ENCODE peak calls at places on chromosome 19, in nine cellular contexts. D is mammary epithelial cell; H is neural progenitor cell; G is effector memory CD4-positive, alpha-beta T cell; I is thoracic aorta; Q is psoas muscle; K is tibial artery; U is dorsolateral prefrontal cortex; J is substantia nigra. F is an unnamed sample.

GRCh38 chr19:37217533-37217854 is 520 bp upstream of the ZNF383 start:
- DNase-seq in D (no peak), H (no peak), G (no peak), I (no peak), Q (no peak), K (no peak), U (no peak), J (no peak), F (no peak)

GRCh38 chr19:54029930-54030490 is 33.7 kb downstream of the VSTM1 start:
- DNase-seq in D (peak; percentile 28), H (peak; percentile 81), G (peak; percentile 37), I (no peak), Q (peak; percentile 25), K (no peak), U (peak; percentile 20), J (no peak), F (no peak)

GRCh38 chr19:1082928-1083816 is 12.0 kb downstream of the POLR2E start:
- DNase-seq in D (no peak), H (no peak), G (no peak), I (no peak), Q (no peak), K (no peak), U (no peak), J (no peak), F (no peak)

GRCh38 chr19:51366050-51366998 is at the start of gene ETFB:
- DNase-seq in D (peak; percentile 97), H (peak; percentile 99), G (peak; percentile 93), I (peak; percentile 99), Q (peak; percentile 98), K (peak; percentile 100), U (peak; percentile 99), J (peak; percentile 96), F (peak; percentile 94)

GRCh38 chr19:38975214-38975860 is at the start of gene FBXO17:
- DNase-seq in D (peak; percentile 68), H (peak; percentile 77), G (no peak), I (no peak), Q (peak; percentile 65), K (peak; percentile 81), U (peak; percentile 69), J (no peak), F (peak; percentile 44)

GRCh38 chr19:39112338-39112890 is 13.2 kb upstream of the PAK4 start:
- DNase-seq in D (peak; percentile 92), H (no peak), G (no peak), I (no peak), Q (peak; percentile 62), K (no peak), U (no peak), J (no peak), F (no peak)

GRCh38 chr19:16772841-16773240 is 53.2 kb downstream of the NWD1 start:
- DNase-seq in D (no peak), H (peak; percentile 52), G (no peak), I (no peak), Q (no peak), K (no peak), U (no peak), J (no peak), F (no peak)

GRCh38 chr19:38209671-38210457 is 14.2 kb downstream of the DPF1 start:
- DNase-seq in D (no peak), H (peak; percentile 87), G (no peak), I (peak; percentile 26), Q (peak; percentile 82), K (peak; percentile 84), U (peak; percentile 62), J (peak; percentile 44), F (peak; percentile 91)

GRCh38 chr19:55369651-55370304 is 485 bp downstream of the IL11 start:
- DNase-seq in D (peak; percentile 50), H (peak; percentile 87), G (no peak), I (no peak), Q (no peak), K (no peak), U (no peak), J (no peak), F (no peak)

GRCh38 chr19:33758541-33759013 is 38.1 kb upstream of the KCTD15 start:
- DNase-seq in D (peak; percentile 21), H (no peak), G (no peak), I (no peak), Q (no peak), K (no peak), U (peak; percentile 31), J (no peak), F (no peak)

GRCh38 chr19:4639531-4640246 is 373 bp downstream of the TNFAIP8L1 start:
- DNase-seq in D (no peak), H (no peak), G (no peak), I (no peak), Q (peak; percentile 33), K (no peak), U (no peak), J (no peak), F (no peak)

GRCh38 chr19:40279761-40280607 is 5.2 kb downstream of the AKT2 start:
- DNase-seq in D (no peak), H (no peak), G (no peak), I (no peak), Q (no peak), K (no peak), U (no peak), J (no peak), F (no peak)

GRCh38 chr19:48968179-48968661 is 3.1 kb downstream of the FTL start:
- DNase-seq in D (no peak), H (no peak), G (no peak), I (no peak), Q (no peak), K (no peak), U (no peak), J (no peak), F (no peak)

GRCh38 chr19:13012390-13012689 is 17.1 kb downstream of the NFIX start:
- DNase-seq in D (no peak), H (no peak), G (no peak), I (no peak), Q (no peak), K (no peak), U (no peak), J (no peak), F (no peak)
- H3K27ac ChIP-seq in D (peak overlapping the region; percentile 80), H (no peak overlapping the region), G (no peak overlapping the region), I (peak overlapping the region; percentile 98), Q (peak overlapping the region; percentile 99), K (peak overlapping the region; percentile 99), U (peak overlapping the region; percentile 98), J (peak overlapping the region; percentile 87), F (peak overlapping the region; percentile 74)

GRCh38 chr19:29366757-29367156 is 153.8 kb upstream of the UQCRFS1 start:
- DNase-seq in D (no peak), H (no peak), G (no peak), I (no peak), Q (no peak), K (no peak), U (peak; percentile 0), J (no peak), F (no peak)

GRCh38 chr19:29365836-29366417 is 153.0 kb upstream of the UQCRFS1 start:
- DNase-seq in D (no peak), H (no peak), G (no peak), I (no peak), Q (no peak), K (no peak), U (no peak), J (no peak), F (no peak)

GRCh38 chr19:29367701-29368306 is 154.9 kb upstream of the UQCRFS1 start:
- DNase-seq in D (no peak), H (no peak), G (no peak), I (no peak), Q (no peak), K (no peak), U (peak; percentile 1), J (no peak), F (no peak)

GRCh38 chr19:29364224-29364726 is 151.3 kb upstream of the UQCRFS1 start:
- DNase-seq in D (no peak), H (peak; percentile 8), G (no peak), I (no peak), Q (no peak), K (no peak), U (no peak), J (no peak), F (no peak)

GRCh38 chr19:29364999-29365398 is 152.0 kb upstream of the UQCRFS1 start:
- DNase-seq in D (no peak), H (no peak), G (no peak), I (no peak), Q (no peak), K (no peak), U (no peak), J (no peak), F (no peak)
- H3K27ac ChIP-seq in D (no peak overlapping the region), H (no peak overlapping the region), G (no peak overlapping the region), I (no peak overlapping the region), Q (no peak overlapping the region), K (no peak overlapping the region), U (no peak overlapping the region), J (no peak overlapping the region), F (no peak overlapping the region)

DNA sequence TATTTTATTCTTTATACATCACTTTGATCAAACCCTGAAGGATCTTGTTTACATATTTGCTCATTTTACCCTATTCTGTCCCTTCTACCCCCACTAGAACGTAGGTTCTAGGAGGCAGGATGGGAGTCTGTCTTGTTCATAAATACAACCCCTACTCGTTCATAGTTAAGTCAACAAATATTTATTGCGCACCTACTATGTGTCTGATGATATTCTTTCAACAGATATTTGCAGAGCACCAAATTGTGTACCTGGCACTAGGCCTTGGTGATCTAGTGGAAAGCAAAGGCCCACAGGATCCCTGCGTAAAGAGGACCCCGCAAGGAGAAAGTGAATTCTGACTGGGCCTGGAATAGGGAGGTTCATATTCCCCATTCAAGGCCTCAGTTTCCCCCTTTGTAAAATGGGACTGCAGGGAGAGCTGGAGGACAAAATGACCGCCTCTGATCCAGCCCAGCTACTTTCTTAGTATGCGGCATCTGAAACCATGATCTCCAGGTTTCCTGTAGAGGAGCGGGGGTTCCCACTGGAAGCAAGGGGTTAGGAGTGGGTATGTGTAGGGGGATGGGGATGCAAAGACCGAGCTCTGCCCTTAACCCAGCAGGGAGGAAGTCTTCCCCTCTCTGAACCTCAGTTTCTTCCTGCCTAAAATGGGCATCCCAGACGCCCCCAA is 534 bp upstream of the GEMIN7 start:
- DNase-seq in D (no peak), H (no peak), G (no peak), I (no peak), Q (no peak), K (no peak), U (no peak), J (no peak), F (no peak)
- H3K27ac ChIP-seq in D (no peak overlapping the region), H (no peak overlapping the region), G (peak overlapping the region; percentile 69), I (no peak overlapping the region), Q (peak overlapping the region; percentile 90), K (peak overlapping the region; percentile 70), U (no peak overlapping the region), J (peak overlapping the region; percentile 68), F (no peak overlapping the region)

DNA sequence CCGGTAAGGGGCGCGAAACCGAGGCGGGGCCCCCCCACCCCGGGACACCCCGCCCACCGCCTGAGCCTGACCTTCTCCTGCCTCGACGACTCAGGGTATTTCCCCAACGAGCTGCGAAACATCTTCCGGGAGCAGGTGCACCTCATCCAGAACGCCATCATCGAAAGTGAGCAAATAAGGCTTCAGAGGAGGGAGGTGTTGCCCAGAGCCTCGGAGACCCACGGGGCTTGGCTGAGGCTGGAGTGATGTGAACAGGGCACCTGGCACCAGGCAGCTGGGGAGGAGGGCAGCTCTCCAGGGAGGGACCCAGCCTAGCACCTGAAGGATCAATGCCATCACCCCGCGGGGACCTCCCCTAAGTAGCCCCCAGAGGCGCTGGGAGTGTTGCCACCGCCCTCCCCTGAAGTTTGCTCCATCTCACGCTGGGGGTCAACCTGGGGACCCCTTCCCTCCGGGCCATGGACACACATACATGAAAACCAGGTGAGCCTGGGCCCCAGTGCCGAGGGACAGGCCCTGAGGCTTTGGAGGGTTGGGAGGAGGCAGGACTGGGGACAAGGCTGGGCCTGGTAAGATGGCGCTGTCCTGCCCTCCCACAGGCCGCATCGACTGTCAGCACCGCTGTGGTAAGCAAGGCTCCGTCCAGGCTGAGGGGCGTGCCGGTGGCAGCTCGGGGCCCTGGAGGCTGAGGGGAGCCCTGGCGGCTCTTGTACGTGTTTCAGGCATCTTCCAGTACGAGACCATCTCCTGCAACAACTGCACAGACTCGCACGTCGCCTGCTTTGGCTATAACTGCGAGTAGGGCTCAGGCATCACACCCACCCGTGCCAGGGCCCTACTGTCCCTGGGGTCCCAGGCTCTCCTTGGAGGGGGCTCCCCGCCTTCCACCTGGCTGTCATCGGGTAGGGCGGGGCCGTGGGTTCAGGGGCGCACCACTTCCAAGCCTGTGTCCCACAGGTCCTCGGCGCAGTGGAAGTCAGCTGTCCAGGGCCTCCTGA is 914 bp downstream of the IZUMO4 start:
- DNase-seq in D (no peak), H (peak; percentile 23), G (peak; percentile 54), I (no peak), Q (no peak), K (no peak), U (no peak), J (no peak), F (no peak)
- H3K27ac ChIP-seq in D (no peak overlapping the region), H (no peak overlapping the region), G (peak overlapping the region; percentile 91), I (peak overlapping the region; percentile 53), Q (peak overlapping the region; percentile 47), K (peak overlapping the region; percentile 87), U (peak overlapping the region; percentile 51), J (peak overlapping the region; percentile 89), F (peak overlapping the region; percentile 86)

F was measured in caudate nucleus.